ENCODE peak calls at places on chromosomes 3 and 15, in eight cellular contexts. V is fibroblast of lung, E is A549, R is islet precursor cell, Q is AG04450, C is RPMI8226, A is GM23248, B is cardiac muscle cell. Y is an unnamed sample.

GRCh38 chr15:98421419-98422085 is 226.8 kb upstream of the IGF1R start:
- DNase-seq in B (peak), V (peak), R (peak), C (peak), A (peak), E (peak), Q (no peak), Y (peak)

GRCh38 chr3:194220776-194221735 is 85.1 kb downstream of the HES1 start:
- DNase-seq in E (no peak), R (peak), Q (no peak), C (no peak), B (no peak), A (peak), V (peak), Y (no peak)

GRCh38 chr3:29064085-29064484 is 216.8 kb upstream of the RBMS3 start:
- DNase-seq in R (no peak), V (peak), A (peak), B (no peak), Q (peak), C (no peak), E (no peak), Y (no peak)

GRCh38 chr15:52288051-52288942 is 7.3 kb downstream of the MYO5C start:
- DNase-seq in C (no peak), R (no peak), E (peak), B (no peak), A (no peak), Q (peak), V (peak), Y (no peak)

GRCh38 chr3:173819368-173819767 is 421.8 kb downstream of the NLGN1 start:
- DNase-seq in R (no peak), C (no peak), V (peak), E (no peak), A (no peak), B (no peak), Q (no peak), Y (no peak)

GRCh38 chr15:98455899-98456298 is 192.4 kb upstream of the IGF1R start:
- DNase-seq in C (no peak), R (no peak), V (peak), E (no peak), A (peak), B (no peak), Q (no peak), Y (no peak)

GRCh38 chr3:13007251-13007941 is 65.8 kb downstream of the IQSEC1 start:
- DNase-seq in C (no peak), Q (no peak), R (no peak), E (no peak), B (no peak), V (no peak), A (no peak), Y (no peak)

GRCh38 chr15:63414474-63415201 is 33.0 kb upstream of the CA12 start:
- DNase-seq in E (no peak), Q (no peak), B (no peak), V (no peak), C (no peak), A (no peak), R (no peak), Y (no peak)

GRCh38 chr3:61812517-61812916 is 251.1 kb downstream of the PTPRG start:
- DNase-seq in C (no peak), Q (no peak), A (no peak), V (no peak), R (peak), B (no peak), E (no peak), Y (no peak)

GRCh38 chr3:111027868-111028267 is 43.7 kb upstream of the NECTIN3 start:
- DNase-seq in B (no peak), C (no peak), E (no peak), V (no peak), R (no peak), Q (no peak), A (no peak), Y (no peak)

GRCh38 chr15:91863621-91864255 is 10.2 kb downstream of the SLCO3A1 start:
- DNase-seq in C (peak), Q (no peak), E (no peak), R (peak), A (no peak), V (no peak), B (peak), Y (no peak)

GRCh38 chr3:124248471-124249028 is 256.6 kb upstream of the ROPN1 start:
- DNase-seq in Q (peak), B (no peak), C (no peak), A (peak), E (peak), R (peak), V (peak), Y (no peak)

GRCh38 chr3:20997183-20997582 is 753.8 kb downstream of the ZNF385D start:
- DNase-seq in A (no peak), E (no peak), R (no peak), B (no peak), C (no peak), Q (no peak), V (no peak), Y (no peak)

GRCh38 chr3:13115991-13116390 is 42.8 kb upstream of the IQSEC1 start:
- DNase-seq in V (no peak), R (peak), A (no peak), Q (no peak), B (no peak), E (no peak), C (no peak), Y (no peak)

GRCh38 chr3:39419697-39420293 is 13.3 kb downstream of the RPSA start:
- DNase-seq in V (no peak), R (no peak), E (no peak), A (no peak), B (no peak), C (no peak), Q (no peak), Y (no peak)

GRCh38 chr3:179608931-179609720 is 4.5 kb downstream of the NDUFB5 start:
- DNase-seq in C (no peak), R (no peak), A (no peak), B (no peak), Q (no peak), E (no peak), V (no peak), Y (no peak)

GRCh38 chr15:98650871-98651481 is 2.6 kb downstream of the IGF1R start:
- DNase-seq in B (peak), Q (no peak), E (peak), A (peak), V (peak), R (no peak), C (no peak), Y (no peak)

GRCh38 chr3:193981534-193981933 is 154.4 kb upstream of the HES1 start:
- DNase-seq in R (no peak), C (no peak), Q (no peak), V (no peak), E (no peak), B (no peak), A (no peak), Y (no peak)

GRCh38 chr3:120713262-120713661 is 29.1 kb downstream of the RABL3 start:
- DNase-seq in E (no peak), V (no peak), C (no peak), A (no peak), R (no peak), B (no peak), Q (no peak), Y (no peak)

GRCh38 chr3:27311400-27311799 is 57.8 kb downstream of the NEK10 start:
- DNase-seq in A (peak), V (peak), R (peak), Q (peak), E (peak), B (no peak), C (no peak), Y (peak)

GRCh38 chr3:135753506-135753905 is 212.0 kb upstream of the PPP2R3A start:
- DNase-seq in C (no peak), V (no peak), B (no peak), R (no peak), A (no peak), E (no peak), Q (no peak), Y (no peak)

GRCh38 chr15:77029166-77030041 is 34.5 kb downstream of the PSTPIP1 start:
- DNase-seq in R (peak), E (no peak), Q (no peak), B (no peak), A (no peak), C (no peak), V (no peak), Y (no peak)

Y was measured in SK-N-DZ.